ENCODE peak calls at places on chromosome 14, in five cellular contexts. Z is T47D; W is activated CD4-positive, alpha-beta T cell treated with anti-CD3 and anti-CD28 coated beads, Interleukin-2, amount 10 ng/mL, durations not matched to agents 7 days and 5 days; Y is EH; B is amygdala. J is an unnamed sample.
A peak's percentile ranks its signal among the peaks of the same experiment; 100 is the strongest.

GRCh38 chr14:102774391-102775153 is 2.7 kb upstream of the TRAF3 start:
- DNase-seq in Z (peak; percentile 97), W (peak; percentile 76), Y (peak; percentile 80), B (no peak), J (peak; percentile 72)

GRCh38 chr14:52182853-52183252 is 84.6 kb upstream of the PTGDR start:
- DNase-seq in Z (no peak), W (no peak), Y (no peak), B (no peak), J (no peak)

GRCh38 chr14:65849558-65849957 is 437.0 kb downstream of the FUT8 start:
- DNase-seq in Z (no peak), W (no peak), Y (no peak), B (no peak), J (no peak)

GRCh38 chr14:102584871-102585869 is 7.3 kb upstream of the RCOR1 start:
- DNase-seq in Z (no peak), W (no peak), Y (no peak), B (no peak), J (no peak)

GRCh38 chr14:101503431-101504095 is 57.7 kb upstream of the DIO3 start:
- DNase-seq in Z (no peak), W (no peak), Y (no peak), B (no peak), J (no peak)

GRCh38 chr14:86858591-86858990 is 1134.4 kb downstream of the GALC start:
- DNase-seq in Z (no peak), W (no peak), Y (no peak), B (no peak), J (no peak)

GRCh38 chr14:99242238-99242637 is 29.8 kb downstream of the BCL11B start:
- DNase-seq in Z (no peak), W (no peak), Y (no peak), B (no peak), J (no peak)

GRCh38 chr14:80628547-80628946 is 313.0 kb downstream of the CEP128 start:
- DNase-seq in Z (no peak), W (no peak), Y (no peak), B (no peak), J (no peak)

GRCh38 chr14:69531135-69531534 is 43.5 kb downstream of the CCDC177 start:
- DNase-seq in Z (no peak), W (no peak), Y (no peak), B (no peak), J (no peak)

GRCh38 chr14:22614240-22614799 is 16.2 kb downstream of the ABHD4 start:
- DNase-seq in Z (no peak), W (no peak), Y (peak; percentile 99), B (no peak), J (no peak)

GRCh38 chr14:64706552-64707193 is 2.4 kb downstream of the PLEKHG3 start:
- DNase-seq in Z (no peak), W (no peak), Y (no peak), B (peak; percentile 39), J (no peak)

GRCh38 chr14:104333903-104334811 is 195.8 kb downstream of the KIF26A start:
- DNase-seq in Z (no peak), W (no peak), Y (no peak), B (no peak), J (no peak)

GRCh38 chr14:80954771-80955299 is 586 bp upstream of the TSHR start:
- DNase-seq in Z (peak; percentile 63), W (peak; percentile 78), Y (peak; percentile 83), B (peak; percentile 24), J (peak; percentile 77)

GRCh38 chr14:89378119-89378518 is 38.9 kb downstream of the FOXN3 start:
- DNase-seq in Z (no peak), W (no peak), Y (peak; percentile 49), B (no peak), J (no peak)

GRCh38 chr14:95871531-95871930 is 5.1 kb upstream of the TUNAR start:
- DNase-seq in Z (no peak), W (no peak), Y (no peak), B (no peak), J (no peak)

GRCh38 chr14:60656755-60657608 is 7.7 kb upstream of the SIX1 start:
- DNase-seq in Z (peak; percentile 82), W (no peak), Y (peak; percentile 70), B (no peak), J (no peak)

GRCh38 chr14:101876539-101876938 is 87.8 kb upstream of the DYNC1H1 start:
- DNase-seq in Z (no peak), W (peak; percentile 79), Y (peak; percentile 35), B (no peak), J (no peak)

GRCh38 chr14:20295067-20295466 is 10.7 kb downstream of the TTC5 start:
- DNase-seq in Z (no peak), W (no peak), Y (no peak), B (no peak), J (no peak)

GRCh38 chr14:73785336-73785833 is 66.2 kb upstream of the PTGR2 start:
- DNase-seq in Z (no peak), W (no peak), Y (peak; percentile 97), B (no peak), J (no peak)

GRCh38 chr14:64628940-64629403 is 75.3 kb upstream of the PLEKHG3 start:
- DNase-seq in Z (no peak), W (no peak), Y (peak; percentile 99), B (no peak), J (peak; percentile 26)

GRCh38 chr14:81286574-81287370 is 66.0 kb upstream of the GTF2A1 start:
- DNase-seq in Z (no peak), W (no peak), Y (no peak), B (no peak), J (no peak)

GRCh38 chr14:95652171-95652570 is 34.1 kb upstream of the TCL1B start:
- DNase-seq in Z (no peak), W (no peak), Y (no peak), B (no peak), J (no peak)

GRCh38 chr14:88426271-88426670 is 40.8 kb downstream of the SPATA7 start:
- DNase-seq in Z (no peak), W (no peak), Y (peak; percentile 84), B (no peak), J (no peak)

GRCh38 chr14:81366259-81366658 is 33.9 kb downstream of the STON2 start:
- DNase-seq in Z (no peak), W (no peak), Y (no peak), B (no peak), J (peak; percentile 6)

GRCh38 chr14:46344327-46344937 is 307.1 kb downstream of the RPL10L start:
- DNase-seq in Z (peak; percentile 18), W (no peak), Y (peak; percentile 17), B (no peak), J (no peak)

GRCh38 chr14:102779574-102780315 is 2.5 kb downstream of the TRAF3 start:
- DNase-seq in Z (no peak), W (no peak), Y (no peak), B (no peak), J (no peak)

GRCh38 chr14:22854963-22855724 is 16.4 kb upstream of the LRP10 start:
- DNase-seq in Z (no peak), W (peak; percentile 32), Y (no peak), B (no peak), J (no peak)

J was measured in frontal cortex.